ENCODE peak calls at places on chromosomes 7 and 10, in four cellular contexts. J is Calu3, Y is T-helper 22 cell, A is fibroblast of lung. V is an unnamed sample.

GRCh38 chr7:158431941-158432347 is 155.7 kb downstream of the PTPRN2 start:
- DNase-seq in A (peak), Y (no peak), J (peak), V (no peak)

GRCh38 chr10:87931836-87932230 is 68.4 kb downstream of the PTEN start:
- DNase-seq in J (no peak), A (peak), Y (no peak), V (no peak)

GRCh38 chr10:60948871-60949270 is 4.9 kb upstream of the RHOBTB1 start:
- DNase-seq in J (no peak), A (no peak), Y (no peak), V (no peak)

GRCh38 chr7:140022582-140023211 is 40.1 kb downstream of the PARP12 start:
- DNase-seq in Y (no peak), A (no peak), J (no peak), V (no peak)

GRCh38 chr7:34727464-34727995 is 69.5 kb downstream of the NPSR1 start:
- DNase-seq in Y (no peak), J (no peak), A (no peak), V (no peak)

GRCh38 chr10:106819490-106819889 is 345.0 kb downstream of the SORCS1 start:
- DNase-seq in A (no peak), J (no peak), Y (no peak), V (no peak)

GRCh38 chr10:33862706-33863105 is 528.2 kb upstream of the NRP1 start:
- DNase-seq in Y (no peak), J (no peak), A (no peak), V (no peak)

GRCh38 chr7:79149831-79150230 is 303.6 kb downstream of the MAGI2 start:
- DNase-seq in J (no peak), Y (no peak), A (no peak), V (no peak)

GRCh38 chr10:109823196-109823595 is 100.1 kb downstream of the XPNPEP1 start:
- DNase-seq in A (peak), J (no peak), Y (no peak), V (no peak)

GRCh38 chr7:92963599-92963998 is 127.2 kb upstream of the CDK6 start:
- DNase-seq in J (no peak), Y (no peak), A (no peak), V (no peak)

GRCh38 chr7:46478046-46478445 is 557.0 kb upstream of the IGFBP3 start:
- DNase-seq in J (no peak), Y (no peak), A (peak), V (no peak)

GRCh38 chr7:29748286-29749099 is 57.8 kb upstream of the WIPF3 start:
- DNase-seq in Y (no peak), J (peak), A (peak), V (no peak)

GRCh38 chr7:134502463-134502862 is 24.9 kb upstream of the AKR1B10 start:
- DNase-seq in J (peak), A (peak), Y (no peak), V (no peak)

GRCh38 chr7:26612742-26613141 is 251.6 kb downstream of the SKAP2 start:
- DNase-seq in A (no peak), Y (no peak), J (no peak), V (no peak)

GRCh38 chr10:62735464-62736188 is 68.9 kb upstream of the ADO start:
- DNase-seq in A (peak), Y (no peak), J (no peak), V (no peak)

GRCh38 chr10:119209050-119209735 is 1.8 kb downstream of the GRK5 start:
- DNase-seq in Y (peak), J (peak), A (peak), V (peak)

GRCh38 chr7:69670701-69671100 is 72.4 kb downstream of the AUTS2 start:
- DNase-seq in A (peak), Y (no peak), J (no peak), V (no peak)